ENCODE peak calls at places on chromosome 12, in nine cellular contexts. Z is ureter; I is ACHN; P is AG04450; H is WERI-Rb-1; C is endothelial cell; V is breast epithelium; X is head of caudate nucleus; K is activated CD4-positive, alpha-beta T cell treated with anti-CD3 and anti-CD28 coated beads for 1 hour. E is an unnamed sample.

GRCh38 chr12:4434721-4435425 is 10.7 kb downstream of the FGF6 start:
- DNase-seq in P (no peak), H (peak; percentile 3), K (no peak), V (no peak), I (no peak), C (no peak), X (no peak), Z (peak; percentile 18), E (no peak)

GRCh38 chr12:13141686-13142085 is 38.2 kb upstream of the GSG1 start:
- DNase-seq in Z (no peak), H (no peak), I (no peak), K (no peak), C (no peak), X (no peak), V (no peak), P (no peak), E (no peak)

GRCh38 chr12:57658890-57659289 is 25.9 kb upstream of the B4GALNT1 start:
- DNase-seq in X (no peak), K (no peak), P (no peak), V (no peak), Z (no peak), H (no peak), C (no peak), I (no peak), E (no peak)

GRCh38 chr12:116183741-116184141 is 93.8 kb downstream of the MED13L start:
- DNase-seq in C (no peak), Z (no peak), I (no peak), V (no peak), K (no peak), X (no peak), H (no peak), P (no peak), E (no peak)

GRCh38 chr12:118055144-118055557 is 5.8 kb downstream of the WSB2 start:
- DNase-seq in K (peak; percentile 49), H (peak; percentile 70), X (no peak), C (peak; percentile 73), Z (peak; percentile 50), V (no peak), P (no peak), I (peak; percentile 92), E (no peak)

GRCh38 chr12:69388371-69388770 is 28.8 kb downstream of the YEATS4 start:
- DNase-seq in P (peak; percentile 50), C (no peak), H (no peak), X (no peak), Z (no peak), K (no peak), V (no peak), I (peak; percentile 77), E (no peak)

GRCh38 chr12:104384141-104384880 is 72.4 kb upstream of the CHST11 start:
- DNase-seq in V (no peak), K (no peak), C (no peak), I (no peak), H (no peak), P (no peak), Z (no peak), X (no peak), E (no peak)

GRCh38 chr12:2376855-2377657 is 324.3 kb downstream of the CACNA1C start:
- DNase-seq in C (no peak), K (no peak), I (no peak), X (no peak), Z (no peak), P (no peak), V (no peak), H (no peak), E (no peak)

GRCh38 chr12:13784504-13784903 is 196.9 kb downstream of the GRIN2B start:
- DNase-seq in K (no peak), X (no peak), P (no peak), Z (no peak), V (no peak), I (no peak), H (no peak), C (no peak), E (no peak)

GRCh38 chr12:79071498-79071897 is 206.9 kb downstream of the SYT1 start:
- DNase-seq in I (no peak), X (no peak), P (no peak), H (no peak), Z (no peak), V (no peak), K (no peak), C (no peak), E (no peak)

GRCh38 chr12:124713436-124714082 is 146.1 kb upstream of the NCOR2 start:
- DNase-seq in K (peak; percentile 52), C (no peak), I (peak; percentile 80), H (no peak), P (no peak), Z (no peak), V (no peak), X (peak; percentile 58), E (no peak)

GRCh38 chr12:98439471-98440164 is 75.8 kb upstream of the TMPO start:
- DNase-seq in X (no peak), K (no peak), V (no peak), Z (no peak), P (no peak), H (no peak), C (peak; percentile 37), I (no peak), E (no peak)

GRCh38 chr12:53739285-53740129 is 12.3 kb upstream of the CALCOCO1 start:
- DNase-seq in Z (no peak), H (no peak), I (no peak), X (no peak), C (no peak), P (no peak), K (no peak), V (no peak), E (no peak)

GRCh38 chr12:10186299-10186698 is 7.5 kb downstream of the TMEM52B start:
- DNase-seq in V (no peak), K (no peak), H (no peak), C (no peak), X (peak; percentile 76), Z (no peak), P (no peak), I (no peak), E (no peak)

GRCh38 chr12:115760231-115760630 is 517.3 kb downstream of the MED13L start:
- DNase-seq in H (no peak), V (no peak), I (no peak), X (no peak), C (no peak), Z (no peak), P (no peak), K (no peak), E (no peak)

GRCh38 chr12:20457582-20457981 is 89.2 kb downstream of the PDE3A start:
- DNase-seq in I (no peak), V (no peak), H (no peak), P (no peak), K (no peak), Z (no peak), C (no peak), X (no peak), E (no peak)

GRCh38 chr12:20602671-20603402 is 92.3 kb upstream of the SLCO1C1 start:
- DNase-seq in X (no peak), V (no peak), C (no peak), K (no peak), I (no peak), P (no peak), Z (no peak), H (no peak), E (no peak)

GRCh38 chr12:58496411-58496810 is 423.9 kb downstream of the LRIG3 start:
- DNase-seq in P (no peak), K (no peak), I (no peak), X (no peak), Z (no peak), V (no peak), C (no peak), H (no peak), E (no peak)

GRCh38 chr12:58029260-58029659 is 87.9 kb downstream of the ATP23 start:
- DNase-seq in P (no peak), X (no peak), I (no peak), V (no peak), Z (no peak), C (no peak), K (no peak), H (no peak), E (no peak)

GRCh38 chr12:117686911-117687377 is 281.8 kb downstream of the KSR2 start:
- DNase-seq in K (no peak), Z (peak; percentile 45), P (no peak), C (no peak), V (no peak), X (no peak), I (peak; percentile 99), H (no peak), E (no peak)

GRCh38 chr12:130511285-130511684 is 173.6 kb downstream of the PIWIL1 start:
- DNase-seq in K (no peak), Z (no peak), C (no peak), I (no peak), X (no peak), V (no peak), H (no peak), P (no peak), E (no peak)

GRCh38 chr12:106739318-106739717 is 35.2 kb upstream of the RIC8B start:
- DNase-seq in Z (no peak), X (no peak), I (no peak), C (no peak), H (no peak), P (no peak), V (no peak), K (no peak), E (no peak)

GRCh38 chr12:55654506-55655224 is 18.0 kb downstream of the OR10P1 start:
- DNase-seq in P (no peak), K (no peak), H (no peak), V (no peak), X (no peak), I (no peak), Z (no peak), C (no peak), E (no peak)

GRCh38 chr12:56487448-56488040 is 417 bp downstream of the GLS2 start:
- DNase-seq in H (peak; percentile 66), K (no peak), P (no peak), C (peak; percentile 23), V (no peak), Z (no peak), I (peak; percentile 52), X (peak; percentile 55), E (no peak)

GRCh38 chr12:109836916-109837315 is 3.7 kb upstream of the TRPV4 start:
- DNase-seq in C (no peak), P (no peak), I (no peak), H (no peak), X (no peak), K (no peak), V (no peak), Z (no peak), E (no peak)

GRCh38 chr12:45991289-45992249 is 1.2 kb upstream of the SCAF11 start:
- DNase-seq in P (no peak), C (peak; percentile 67), H (peak; percentile 84), X (peak; percentile 72), V (peak; percentile 60), Z (peak; percentile 79), K (peak; percentile 50), I (peak; percentile 78), E (no peak)

GRCh38 chr12:99916555-99916954 is 68.2 kb downstream of the ANKS1B start:
- DNase-seq in H (no peak), K (no peak), I (no peak), P (no peak), X (no peak), Z (no peak), C (no peak), V (no peak), E (no peak)

GRCh38 chr12:118311666-118312065 is 61.0 kb downstream of the TAOK3 start:
- DNase-seq in X (no peak), K (no peak), P (no peak), H (no peak), C (no peak), Z (no peak), V (no peak), I (no peak), E (no peak)

GRCh38 chr12:132014915-132015280 is 65.2 kb downstream of the EP400 start:
- DNase-seq in I (peak; percentile 36), Z (no peak), V (no peak), C (no peak), H (no peak), K (no peak), X (no peak), P (no peak), E (no peak)

GRCh38 chr12:53214687-53215455 is 7.8 kb upstream of the ITGB7 start:
- DNase-seq in C (peak; percentile 71), K (no peak), P (no peak), V (no peak), H (no peak), X (no peak), I (no peak), Z (no peak), E (no peak)

GRCh38 chr12:92139634-92140555 is 5.8 kb downstream of the BTG1 start:
- DNase-seq in K (no peak), Z (no peak), C (no peak), P (no peak), X (no peak), V (no peak), I (no peak), H (no peak), E (no peak)